ENCODE peak calls at places on chromosomes 16 and 17, in four cellular contexts. E is psoas muscle, U is hepatic stellate cell, G is KBM-7. K is an unnamed sample.

GRCh38 chr16:69243479-69243878 is 56.5 kb downstream of the SNTB2 start:
- DNase-seq in E (no peak), U (no peak), G (no peak), K (no peak)

GRCh38 chr17:78421534-78422266 is 43.3 kb downstream of the PGS1 start:
- DNase-seq in E (peak), U (peak), G (peak), K (peak)

GRCh38 chr17:74180336-74180735 is 23.1 kb upstream of the RPL38 start:
- DNase-seq in E (no peak), U (no peak), G (no peak), K (no peak)

GRCh38 chr17:7046127-7046724 is 2.3 kb upstream of the SLC16A11 start:
- DNase-seq in E (no peak), U (no peak), G (no peak), K (peak)

GRCh38 chr16:66271074-66272060 is 95.1 kb upstream of the CDH5 start:
- DNase-seq in E (no peak), U (no peak), G (no peak), K (no peak)

GRCh38 chr17:50841277-50841948 is 6.0 kb downstream of the WFIKKN2 start:
- DNase-seq in E (no peak), U (no peak), G (no peak), K (no peak)

GRCh38 chr16:28597692-28598261 is 927 bp upstream of the SULT1A2 start:
- DNase-seq in E (no peak), U (no peak), G (peak), K (no peak)

GRCh38 chr16:2085669-2086068 is 37.9 kb downstream of the TSC2 start:
- DNase-seq in E (no peak), U (peak), G (no peak), K (no peak)

GRCh38 chr17:73293480-73293911 is 18.3 kb downstream of the CDC42EP4 start:
- DNase-seq in E (peak), U (peak), G (no peak), K (no peak)

GRCh38 chr16:49469930-49470451 is 96.4 kb downstream of the C16orf78 start:
- DNase-seq in E (peak), U (no peak), G (no peak), K (no peak)

GRCh38 chr17:79325707-79326106 is 251.1 kb downstream of the ENGASE start:
- DNase-seq in E (no peak), U (peak), G (no peak), K (no peak)

GRCh38 chr17:77145635-77146632 is 5.2 kb downstream of the SEC14L1 start:
- DNase-seq in E (peak), U (peak), G (no peak), K (no peak)

GRCh38 chr16:57012353-57012752 is 23.0 kb downstream of the NLRC5 start:
- DNase-seq in E (no peak), U (no peak), G (no peak), K (no peak)

GRCh38 chr17:80380068-80381061 is 34.6 kb upstream of the ENDOV start:
- DNase-seq in E (no peak), U (no peak), G (no peak), K (no peak)

GRCh38 chr17:64387145-64387473 is 3.6 kb downstream of the PECAM1 start:
- DNase-seq in E (no peak), U (no peak), G (no peak), K (no peak)

GRCh38 chr17:65762973-65763372 is 201.5 kb upstream of the AXIN2 start:
- DNase-seq in E (no peak), U (no peak), G (no peak), K (no peak)

GRCh38 chr16:4115209-4115940 is 867 bp downstream of the ADCY9 start:
- DNase-seq in E (peak), U (peak), G (peak), K (no peak)

GRCh38 chr17:66214893-66215528 is 14.2 kb downstream of the APOH start:
- DNase-seq in E (no peak), U (no peak), G (no peak), K (no peak)

GRCh38 chr17:31074772-31075538 is 19.8 kb upstream of the NF1 start:
- DNase-seq in E (no peak), U (peak), G (no peak), K (no peak)

GRCh38 chr17:564526-564925 is 150.1 kb downstream of the VPS53 start:
- DNase-seq in E (no peak), U (no peak), G (no peak), K (no peak)

GRCh38 chr17:73011016-73011486 is 81.4 kb downstream of the SLC39A11 start:
- DNase-seq in E (no peak), U (no peak), G (peak), K (no peak)

GRCh38 chr17:50668838-50669581 is 34.3 kb downstream of the ABCC3 start:
- DNase-seq in E (no peak), U (no peak), G (no peak), K (no peak)

GRCh38 chr17:14048169-14048568 is 21.1 kb upstream of the COX10 start:
- DNase-seq in E (no peak), U (peak), G (no peak), K (no peak)

GRCh38 chr17:80213651-80213975 is 6.5 kb downstream of the SGSH start:
- DNase-seq in E (no peak), U (no peak), G (no peak), K (no peak)

GRCh38 chr16:1528921-1529537 is 4.4 kb upstream of the TMEM204 start:
- DNase-seq in E (peak), U (no peak), G (no peak), K (no peak)

GRCh38 chr17:81890447-81891302 is 711 bp downstream of the ALYREF start:
- DNase-seq in E (no peak), U (no peak), G (no peak), K (no peak)

GRCh38 chr17:59848778-59849177 is 44.0 kb downstream of the TUBD1 start:
- DNase-seq in E (peak), U (no peak), G (peak), K (no peak)

GRCh38 chr17:21400816-21401593 is 24.8 kb downstream of the KCNJ12 start:
- DNase-seq in E (no peak), U (no peak), G (no peak), K (no peak)

GRCh38 chr17:32495347-32496253 is 8.8 kb downstream of the CDK5R1 start:
- DNase-seq in E (peak), U (peak), G (no peak), K (no peak)

GRCh38 chr17:44733753-44734152 is 25.0 kb upstream of the ADAM11 start:
- DNase-seq in E (no peak), U (no peak), G (peak), K (no peak)

GRCh38 chr16:27920391-27920891 is 143.1 kb downstream of the GSG1L start:
- DNase-seq in E (no peak), U (no peak), G (no peak), K (no peak)

GRCh38 chr16:69798466-69798865 is 36.3 kb downstream of the WWP2 start:
- DNase-seq in E (no peak), U (peak), G (no peak), K (no peak)

GRCh38 chr17:4394208-4395110 is 28.0 kb upstream of the UBE2G1 start:
- DNase-seq in E (no peak), U (no peak), G (no peak), K (no peak)